ENCODE peak calls at places on chromosomes 16 and 17, in ten cellular contexts. F is cardiac septum; O is activated B cell treated with CpG ODN at 0.5 μM for 24 hours; G is activated CD8-positive, alpha-beta T cell treated with anti-CD3 and anti-CD28 coated beads, Interleukin-2, amount 10 ng/mL, durations not matched to agents 7 days and 5 days; U is ELR; X is G401; Y is neural progenitor cell; L is HS-5; T is stimulated activated CD4-positive, alpha-beta T cell treated with anti-CD3 and anti-CD28 coated beads, Interleukin-4, amount 100 ng/mL, for 1 hour; P is AG09319. Z is an unnamed sample.

GRCh38 chr17:4750606-4751005 is 10.9 kb upstream of the CXCL16 start:
- DNase-seq in Y (no peak), L (no peak), F (no peak), T (no peak), X (no peak), U (no peak), P (no peak), O (no peak), G (no peak), Z (no peak)

GRCh38 chr17:79620207-79621038 is 9.6 kb upstream of the RBFOX3 start:
- DNase-seq in G (no peak), O (no peak), F (peak; percentile 33), P (no peak), L (no peak), U (no peak), Y (no peak), T (no peak), X (no peak), Z (no peak)

GRCh38 chr17:41773190-41773588 is 13.3 kb downstream of the JUP start:
- DNase-seq in L (peak; percentile 23), O (no peak), G (no peak), P (no peak), X (no peak), Y (peak; percentile 57), T (no peak), F (no peak), U (peak; percentile 91), Z (peak; percentile 51)

GRCh38 chr16:11521019-11521418 is 65.7 kb downstream of the LITAF start:
- DNase-seq in O (no peak), F (no peak), T (no peak), X (no peak), Y (no peak), P (no peak), U (no peak), L (no peak), G (no peak), Z (no peak)

GRCh38 chr16:12002447-12003006 is 26.0 kb downstream of the SNX29 start:
- DNase-seq in O (no peak), P (no peak), L (no peak), X (no peak), G (no peak), U (peak; percentile 39), T (no peak), Y (no peak), F (no peak), Z (no peak)

GRCh38 chr17:83203073-83203471 is 123.7 kb downstream of the METRNL start:
- DNase-seq in Y (no peak), F (peak; percentile 80), P (peak; percentile 95), T (no peak), L (peak; percentile 98), O (no peak), G (no peak), U (peak; percentile 100), X (no peak), Z (peak; percentile 87)

GRCh38 chr16:85586360-85587145 is 26.6 kb upstream of the GSE1 start:
- DNase-seq in X (peak; percentile 39), Y (no peak), G (no peak), P (no peak), F (no peak), U (no peak), O (no peak), L (no peak), T (no peak), Z (no peak)

GRCh38 chr16:19858006-19858653 is 26.5 kb downstream of the GPRC5B start:
- DNase-seq in G (no peak), P (no peak), U (no peak), T (no peak), Y (no peak), O (no peak), F (no peak), X (no peak), L (no peak), Z (no peak)

GRCh38 chr17:49494937-49495841 is at the start of gene NGFR:
- DNase-seq in X (peak; percentile 72), F (no peak), T (peak; percentile 53), L (no peak), Y (peak; percentile 90), P (no peak), G (peak; percentile 64), O (peak; percentile 64), U (peak; percentile 68), Z (no peak)

GRCh38 chr17:42577140-42577531 is 393 bp downstream of the PSMC3IP start:
- DNase-seq in F (no peak), G (no peak), L (no peak), O (no peak), T (no peak), Y (no peak), X (no peak), U (no peak), P (no peak), Z (no peak)

GRCh38 chr17:21511368-21512195 is 135.4 kb downstream of the KCNJ12 start:
- DNase-seq in G (peak; percentile 73), F (peak; percentile 92), Y (peak; percentile 94), U (peak; percentile 84), L (peak; percentile 28), O (peak; percentile 63), T (peak; percentile 72), X (peak; percentile 86), P (peak; percentile 35), Z (peak; percentile 40)

GRCh38 chr17:14304222-14304844 is 3.5 kb downstream of the HS3ST3B1 start:
- DNase-seq in G (no peak), P (no peak), Y (no peak), L (no peak), F (no peak), O (no peak), T (no peak), X (peak; percentile 54), U (no peak), Z (no peak)

GRCh38 chr16:50238868-50239301 is 27.5 kb upstream of the ADCY7 start:
- DNase-seq in T (no peak), Y (no peak), L (no peak), G (no peak), O (no peak), U (no peak), P (no peak), X (no peak), F (no peak), Z (no peak)

GRCh38 chr17:77148109-77148958 is 7.6 kb downstream of the SEC14L1 start:
- DNase-seq in O (no peak), U (no peak), T (no peak), L (no peak), P (no peak), Y (no peak), X (peak; percentile 46), F (no peak), G (no peak), Z (no peak)

GRCh38 chr16:71943887-71944286 is 48.6 kb downstream of the IST1 start:
- DNase-seq in O (no peak), F (no peak), L (no peak), G (no peak), Y (no peak), T (no peak), X (no peak), P (no peak), U (no peak), Z (no peak)

GRCh38 chr17:76166168-76166567 is 25.1 kb upstream of the FOXJ1 start:
- DNase-seq in U (peak; percentile 26), P (no peak), X (no peak), G (no peak), Y (no peak), F (no peak), T (no peak), O (no peak), L (no peak), Z (no peak)

GRCh38 chr17:82826956-82827355 is 12.9 kb downstream of the ZNF750 start:
- DNase-seq in X (no peak), T (no peak), U (no peak), F (no peak), P (no peak), Y (no peak), G (no peak), L (no peak), O (no peak), Z (no peak)

GRCh38 chr16:77943770-77944169 is 78.6 kb upstream of the CLEC3A start:
- DNase-seq in U (no peak), G (no peak), X (peak; percentile 27), Y (no peak), T (no peak), O (no peak), P (no peak), L (no peak), F (no peak), Z (no peak)

GRCh38 chr16:67017451-67017750 is 11.5 kb upstream of the CBFB start:
- DNase-seq in Y (no peak), X (no peak), F (no peak), L (no peak), O (no peak), P (no peak), U (no peak), T (no peak), G (no peak), Z (no peak)

GRCh38 chr17:39929657-39930407 is 2.3 kb downstream of the LRRC3C start:
- DNase-seq in T (no peak), X (no peak), U (peak; percentile 83), O (no peak), P (no peak), L (peak; percentile 88), F (no peak), G (no peak), Y (no peak), Z (peak; percentile 25)